ENCODE peak calls at places on chromosome 4, in eight cellular contexts. Z is Calu3, W is keratinocyte, S is WTC11, L is breast epithelium, Q is transverse colon, C is cardiac fibroblast, P is AG09319. H is an unnamed sample.
A peak's percentile ranks its signal among the peaks of the same experiment; 100 is the strongest.

GRCh38 chr4:101157415-101158135 is 189.8 kb downstream of the PPP3CA start:
- DNase-seq in Z (no peak), W (no peak), S (no peak), L (no peak), Q (no peak), C (peak; percentile 66), P (no peak), H (no peak)

GRCh38 chr4:71867598-71867997 is 83.7 kb upstream of the GC start:
- DNase-seq in Z (no peak), W (no peak), S (no peak), L (no peak), Q (no peak), C (peak; percentile 42), P (no peak), H (no peak)

GRCh38 chr4:164614999-164615398 is 138.9 kb upstream of the SMIM31 start:
- DNase-seq in Z (no peak), W (no peak), S (no peak), L (no peak), Q (no peak), C (no peak), P (no peak), H (no peak)

GRCh38 chr4:185396724-185397402 is at the start of gene ANKRD37:
- DNase-seq in Z (peak; percentile 32), W (no peak), S (peak; percentile 52), L (peak; percentile 77), Q (peak; percentile 62), C (peak; percentile 52), P (no peak), H (no peak)

GRCh38 chr4:101258782-101259353 is 88.5 kb downstream of the PPP3CA start:
- DNase-seq in Z (no peak), W (no peak), S (no peak), L (no peak), Q (no peak), C (no peak), P (no peak), H (no peak)

GRCh38 chr4:113825272-113825671 is 63.7 kb upstream of the CAMK2D start:
- DNase-seq in Z (no peak), W (no peak), S (no peak), L (no peak), Q (peak; percentile 10), C (no peak), P (no peak), H (no peak)

GRCh38 chr4:25915359-25915716 is 1.3 kb downstream of the SMIM20 start:
- DNase-seq in Z (no peak), W (no peak), S (no peak), L (no peak), Q (no peak), C (peak; percentile 88), P (no peak), H (no peak)

GRCh38 chr4:42574873-42575272 is 82.0 kb downstream of the ATP8A1 start:
- DNase-seq in Z (no peak), W (no peak), S (no peak), L (no peak), Q (no peak), C (no peak), P (no peak), H (no peak)

GRCh38 chr4:183343730-183344129 is 21.5 kb upstream of the CLDN24 start:
- DNase-seq in Z (no peak), W (no peak), S (no peak), L (no peak), Q (no peak), C (no peak), P (no peak), H (no peak)

GRCh38 chr4:183342541-183343533 is 20.6 kb upstream of the CLDN24 start:
- DNase-seq in Z (no peak), W (no peak), S (no peak), L (no peak), Q (no peak), C (no peak), P (no peak), H (no peak)

GRCh38 chr4:183345261-183345660 is 23.0 kb upstream of the CLDN24 start:
- DNase-seq in Z (no peak), W (no peak), S (no peak), L (no peak), Q (no peak), C (no peak), P (no peak), H (no peak)

GRCh38 chr4:183347586-183347985 is 25.4 kb upstream of the CLDN24 start:
- DNase-seq in Z (no peak), W (no peak), S (no peak), L (no peak), Q (no peak), C (peak; percentile 45), P (no peak), H (no peak)

DNA sequence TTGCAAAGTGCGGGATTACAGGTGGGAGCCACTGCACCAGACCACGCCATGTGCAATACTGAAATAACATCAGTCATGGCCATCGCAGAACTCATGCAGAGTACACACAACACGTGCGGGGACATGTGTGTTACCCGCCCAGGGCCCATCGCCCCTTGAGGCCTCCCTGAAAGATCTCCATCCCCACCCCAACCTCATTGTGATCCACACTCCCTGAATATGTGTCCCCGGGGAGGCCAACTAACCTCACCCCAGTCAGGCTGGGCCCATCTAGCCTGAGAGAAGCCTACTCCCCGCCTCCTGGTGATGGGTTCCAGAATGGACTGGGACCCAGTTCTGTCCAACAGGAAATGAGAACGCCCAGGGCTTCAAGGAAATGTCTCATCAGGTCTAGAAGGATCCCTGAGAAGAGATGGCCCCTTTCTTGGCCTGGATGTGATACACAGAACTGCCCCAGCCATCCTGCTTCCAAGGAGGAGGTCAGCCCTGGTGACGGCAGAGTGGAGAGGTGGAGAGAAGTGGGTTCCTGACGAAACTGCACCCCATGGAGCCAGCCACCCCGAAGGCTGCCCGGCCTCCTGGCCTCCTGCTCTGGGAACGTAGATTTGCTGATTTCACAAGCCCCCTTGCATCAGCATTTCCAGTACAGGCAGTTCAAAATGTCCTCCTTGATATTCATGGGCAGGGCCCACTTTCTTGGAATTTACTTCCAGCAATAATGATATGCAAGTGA is 22.5 kb upstream of the CLDN24 start:
- DNase-seq in Z (no peak), W (no peak), S (no peak), L (no peak), Q (no peak), C (no peak), P (no peak), H (no peak)
- TF ChIP-seq CTCF in Z (no peak), W (no peak), S (no peak), L (no peak), Q (no peak), C (no peak), P (no peak), H (no peak)

GRCh38 chr4:15951781-15952180 is 11.2 kb downstream of the FGFBP2 start:
- DNase-seq in Z (no peak), W (no peak), S (no peak), L (no peak), Q (no peak), C (no peak), P (no peak), H (no peak)

GRCh38 chr4:15958562-15958961 is 4.4 kb downstream of the FGFBP2 start:
- DNase-seq in Z (no peak), W (no peak), S (no peak), L (no peak), Q (no peak), C (no peak), P (no peak), H (no peak)

GRCh38 chr4:15956179-15956850 is 6.7 kb downstream of the FGFBP2 start:
- DNase-seq in Z (peak; percentile 85), W (no peak), S (peak; percentile 92), L (peak; percentile 71), Q (peak; percentile 92), C (peak; percentile 71), P (peak; percentile 14), H (peak; percentile 58)

GRCh38 chr4:15953625-15954024 is 9.3 kb downstream of the FGFBP2 start:
- DNase-seq in Z (no peak), W (no peak), S (no peak), L (no peak), Q (no peak), C (no peak), P (no peak), H (no peak)

DNA sequence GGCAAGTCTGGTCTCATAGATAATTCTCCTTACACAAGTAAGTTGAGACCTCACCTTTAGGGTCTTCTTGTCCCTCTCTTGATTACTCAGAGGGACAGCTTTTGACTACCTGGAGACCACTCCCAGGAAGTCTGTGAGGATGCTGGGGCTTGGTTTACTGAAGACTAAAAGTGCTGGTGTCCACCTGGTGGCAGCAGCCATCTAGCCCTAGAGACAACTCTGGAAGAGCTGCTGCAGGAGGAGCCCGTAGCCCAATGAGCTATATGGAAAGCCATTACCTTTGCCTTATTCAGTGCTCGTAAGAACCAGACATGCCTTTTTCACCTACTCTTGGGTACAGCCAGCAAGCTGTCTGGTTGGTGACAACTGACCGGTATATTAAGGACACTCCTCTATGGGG is 7.3 kb downstream of the FGFBP2 start:
- DNase-seq in Z (peak; percentile 13), W (no peak), S (no peak), L (no peak), Q (no peak), C (peak; percentile 24), P (no peak), H (no peak)
- TF ChIP-seq CTCF in Z (no peak), W (peak; percentile 70), S (no peak), L (no peak), Q (no peak), C (peak; percentile 44), P (peak; percentile 28), H (no peak)

DNA sequence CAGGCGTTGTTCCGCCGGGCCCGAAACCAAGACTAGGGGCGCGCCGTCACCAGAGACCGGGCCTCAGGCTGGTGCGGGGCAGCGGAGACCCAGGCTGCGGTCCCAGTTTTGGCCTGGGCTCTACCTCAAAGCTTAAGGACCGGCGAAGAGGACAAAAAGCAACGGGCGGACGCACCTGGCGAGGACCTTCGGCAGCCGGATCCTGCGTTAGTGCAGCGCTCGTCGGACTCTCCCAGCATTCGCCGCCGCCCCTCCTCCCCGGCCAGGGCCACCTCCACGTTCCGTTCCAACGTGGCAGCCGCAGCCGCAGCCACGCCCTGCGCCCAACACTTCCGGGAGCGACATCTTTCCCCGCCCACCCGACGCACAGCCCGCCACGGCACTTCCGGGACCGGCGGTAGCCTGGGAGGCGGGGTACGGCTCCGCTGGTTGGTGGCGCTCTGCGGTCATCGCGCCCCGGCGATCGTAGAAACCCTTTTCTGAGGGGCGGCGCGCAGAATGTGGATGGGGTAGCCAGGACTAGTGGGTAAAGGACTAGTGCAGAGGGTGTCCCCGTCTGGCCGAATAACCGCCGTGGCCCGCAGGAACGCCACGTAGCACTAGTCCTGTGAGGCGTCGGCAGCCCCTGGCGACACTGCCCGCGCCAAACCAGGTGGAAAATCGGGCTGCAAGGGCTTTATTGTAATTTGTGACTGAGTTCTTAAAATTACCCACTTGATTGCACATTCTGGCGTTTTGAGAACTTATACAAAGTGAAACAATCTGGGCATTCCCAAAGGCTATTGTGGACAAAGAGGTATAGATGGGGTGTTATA is at the start of gene SEC31A:
- DNase-seq in Z (peak; percentile 94), W (no peak), S (peak; percentile 96), L (peak; percentile 96), Q (peak; percentile 98), C (peak; percentile 94), P (peak; percentile 82), H (peak; percentile 48)
- TF ChIP-seq CTCF in Z (no peak), W (peak; percentile 16), S (no peak), L (peak; percentile 48), Q (no peak), C (no peak), P (no peak), H (no peak)

DNA sequence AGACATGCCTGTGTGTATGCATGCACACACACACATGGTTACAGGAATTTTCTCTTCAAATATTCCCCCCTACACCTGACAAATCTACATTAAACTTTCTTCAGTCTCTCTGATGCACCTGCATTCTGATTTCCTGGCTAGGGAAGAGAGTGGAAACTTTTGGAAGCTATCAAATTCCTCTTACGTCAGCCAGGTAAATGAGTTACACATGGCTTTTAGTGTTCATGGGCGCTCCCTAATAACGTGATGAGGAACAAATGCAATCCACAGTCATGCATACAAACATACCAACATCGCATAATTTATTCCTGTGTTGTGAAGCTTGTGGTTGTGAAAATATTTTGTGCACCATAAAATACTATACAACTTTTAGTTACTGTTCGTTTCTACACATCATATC is 34.9 kb downstream of the BMP3 start:
- DNase-seq in Z (no peak), W (no peak), S (no peak), L (no peak), Q (no peak), C (no peak), P (no peak), H (no peak)
- TF ChIP-seq CTCF in Z (no peak), W (no peak), S (no peak), L (no peak), Q (no peak), C (no peak), P (no peak), H (no peak)